ENCODE peak calls at places on chromosomes 2 and 18, in four cellular contexts. One of them, this sample, is unnamed.

GRCh38 chr2:74005786-74006185 is 21.1 kb downstream of the TET3 start:
- DNase-seq in pancreas: no peak
- DNase-seq in body of pancreas: no peak
- DNase-seq in astrocyte of the spinal cord: no peak
- DNase-seq in this sample: no peak

GRCh38 chr2:144694456-144694855 is 174.5 kb upstream of the ZEB2 start:
- DNase-seq in pancreas: no peak
- DNase-seq in body of pancreas: no peak
- DNase-seq in astrocyte of the spinal cord: no peak
- DNase-seq in this sample: no peak

GRCh38 chr18:79529296-79529695 is 133.6 kb downstream of the NFATC1 start:
- DNase-seq in pancreas: no peak
- DNase-seq in body of pancreas: no peak
- DNase-seq in astrocyte of the spinal cord: no peak
- DNase-seq in this sample: no peak

GRCh38 chr18:21740724-21741510 is at the start of gene MIB1:
- DNase-seq in pancreas: peak
- DNase-seq in body of pancreas: peak
- DNase-seq in astrocyte of the spinal cord: peak
- DNase-seq in this sample: peak

GRCh38 chr2:240069846-240070245 is 16.5 kb upstream of the OR6B3 start:
- DNase-seq in pancreas: no peak
- DNase-seq in body of pancreas: no peak
- DNase-seq in astrocyte of the spinal cord: no peak
- DNase-seq in this sample: no peak

GRCh38 chr18:50286391-50287027 is 983 bp downstream of the CXXC1 start:
- DNase-seq in pancreas: no peak
- DNase-seq in body of pancreas: no peak
- DNase-seq in astrocyte of the spinal cord: peak
- DNase-seq in this sample: no peak

GRCh38 chr18:21330122-21330701 is 88.2 kb downstream of the GREB1L start:
- DNase-seq in pancreas: no peak
- DNase-seq in body of pancreas: no peak
- DNase-seq in astrocyte of the spinal cord: peak
- DNase-seq in this sample: no peak

GRCh38 chr18:61901334-61901986 is 8.7 kb upstream of the RNF152 start:
- DNase-seq in pancreas: peak
- DNase-seq in body of pancreas: peak
- DNase-seq in astrocyte of the spinal cord: peak
- DNase-seq in this sample: peak

GRCh38 chr2:189524746-189525145 is 55.8 kb downstream of the SLC40A1 start:
- DNase-seq in pancreas: no peak
- DNase-seq in body of pancreas: no peak
- DNase-seq in astrocyte of the spinal cord: no peak
- DNase-seq in this sample: no peak

GRCh38 chr2:10397878-10398277 is 50.2 kb downstream of the ODC1 start:
- DNase-seq in pancreas: no peak
- DNase-seq in body of pancreas: no peak
- DNase-seq in astrocyte of the spinal cord: no peak
- DNase-seq in this sample: no peak

GRCh38 chr2:96213379-96213778 is 4.8 kb upstream of the STARD7 start:
- DNase-seq in pancreas: no peak
- DNase-seq in body of pancreas: no peak
- DNase-seq in astrocyte of the spinal cord: no peak
- DNase-seq in this sample: no peak

GRCh38 chr2:178962152-178962551 is 87.8 kb downstream of the CCDC141 start:
- DNase-seq in pancreas: no peak
- DNase-seq in body of pancreas: no peak
- DNase-seq in astrocyte of the spinal cord: no peak
- DNase-seq in this sample: no peak

GRCh38 chr2:106596844-106597243 is 109.7 kb downstream of the CD8B2 start:
- DNase-seq in pancreas: no peak
- DNase-seq in body of pancreas: no peak
- DNase-seq in astrocyte of the spinal cord: no peak
- DNase-seq in this sample: no peak
- TF ChIP-seq CTCF in pancreas: no peak
- TF ChIP-seq CTCF in body of pancreas: no peak
- TF ChIP-seq CTCF in astrocyte of the spinal cord: peak
- TF ChIP-seq CTCF in this sample: peak

GRCh38 chr2:238152811-238153688 is 5.7 kb upstream of the ERFE start:
- DNase-seq in pancreas: no peak
- DNase-seq in body of pancreas: no peak
- DNase-seq in astrocyte of the spinal cord: no peak
- DNase-seq in this sample: no peak
- TF ChIP-seq CTCF in pancreas: no peak
- TF ChIP-seq CTCF in body of pancreas: no peak
- TF ChIP-seq CTCF in astrocyte of the spinal cord: peak
- TF ChIP-seq CTCF in this sample: no peak

GRCh38 chr2:46601328-46601963 is 122.1 kb downstream of the TMEM247 start:
- DNase-seq in pancreas: no peak
- DNase-seq in body of pancreas: no peak
- DNase-seq in astrocyte of the spinal cord: peak
- DNase-seq in this sample: peak
- TF ChIP-seq CTCF in pancreas: no peak
- TF ChIP-seq CTCF in body of pancreas: no peak
- TF ChIP-seq CTCF in astrocyte of the spinal cord: peak
- TF ChIP-seq CTCF in this sample: peak

DNA sequence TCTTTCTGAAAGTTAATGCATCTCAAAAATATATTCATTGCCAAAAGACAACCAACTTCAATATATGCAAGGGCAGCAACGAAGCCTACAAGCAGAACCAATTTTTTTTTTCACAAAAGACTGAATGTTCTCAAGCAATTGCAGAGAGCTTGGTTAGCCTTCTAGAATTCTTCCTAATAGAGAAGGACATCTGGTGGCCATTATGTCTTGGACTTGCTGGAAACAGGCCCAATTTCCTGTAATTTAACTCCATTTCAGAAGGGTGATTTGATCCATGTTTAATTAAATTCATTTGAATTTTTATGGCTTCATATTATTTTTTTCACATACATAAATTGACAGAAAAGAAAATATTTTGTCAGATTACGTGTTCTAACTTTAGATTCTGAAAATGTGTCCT is 208.0 kb downstream of the TPGS2 start:
- DNase-seq in pancreas: no peak
- DNase-seq in body of pancreas: no peak
- DNase-seq in astrocyte of the spinal cord: no peak
- DNase-seq in this sample: no peak
- TF ChIP-seq CTCF in pancreas: no peak
- TF ChIP-seq CTCF in body of pancreas: no peak
- TF ChIP-seq CTCF in astrocyte of the spinal cord: no peak
- TF ChIP-seq CTCF in this sample: no peak

GRCh38 chr2:238771193-238771592 is 76.7 kb upstream of the TWIST2 start:
- DNase-seq in pancreas: no peak
- DNase-seq in body of pancreas: no peak
- DNase-seq in astrocyte of the spinal cord: peak
- DNase-seq in this sample: no peak
- TF ChIP-seq CTCF in pancreas: no peak
- TF ChIP-seq CTCF in body of pancreas: no peak
- TF ChIP-seq CTCF in astrocyte of the spinal cord: peak
- TF ChIP-seq CTCF in this sample: no peak

DNA sequence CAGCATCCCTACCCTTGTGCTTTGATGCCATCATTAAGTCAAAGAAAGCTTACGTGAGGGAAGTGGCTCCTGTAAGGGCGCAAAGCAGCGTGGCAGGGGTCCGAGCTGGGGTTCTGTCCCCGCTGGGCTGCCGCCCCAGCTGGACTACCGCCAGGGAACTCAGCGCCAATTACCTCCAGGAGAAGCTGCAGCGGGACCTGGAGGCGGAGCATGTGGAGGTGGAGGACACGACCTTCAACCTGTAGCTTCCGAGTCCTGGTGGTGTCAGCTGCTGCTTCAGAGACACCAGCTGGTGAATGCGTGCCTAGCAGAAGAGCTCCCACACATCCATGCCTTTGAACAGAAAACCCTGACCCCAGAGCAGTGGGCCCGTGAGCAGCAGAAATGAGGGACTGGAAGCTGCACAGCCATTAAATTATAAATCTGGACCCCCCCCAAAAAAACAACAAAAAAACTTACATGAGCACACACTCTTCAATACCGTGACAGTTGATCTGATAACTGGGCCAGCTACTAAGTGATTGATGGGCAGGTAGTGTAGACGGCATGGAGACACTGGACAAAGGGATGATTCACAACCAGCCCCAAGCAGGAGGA is 20.1 kb upstream of the YES1 start:
- DNase-seq in pancreas: no peak
- DNase-seq in body of pancreas: no peak
- DNase-seq in astrocyte of the spinal cord: no peak
- DNase-seq in this sample: no peak
- TF ChIP-seq CTCF in pancreas: no peak
- TF ChIP-seq CTCF in body of pancreas: no peak
- TF ChIP-seq CTCF in astrocyte of the spinal cord: peak
- TF ChIP-seq CTCF in this sample: peak

GRCh38 chr2:70554338-70554892 is 789 bp upstream of the TGFA start:
- DNase-seq in pancreas: peak
- DNase-seq in body of pancreas: no peak
- DNase-seq in astrocyte of the spinal cord: no peak
- DNase-seq in this sample: no peak
- TF ChIP-seq CTCF in pancreas: no peak
- TF ChIP-seq CTCF in body of pancreas: peak
- TF ChIP-seq CTCF in astrocyte of the spinal cord: no peak
- TF ChIP-seq CTCF in this sample: no peak

GRCh38 chr18:35588995-35589394 is 7.5 kb downstream of the GALNT1 start:
- DNase-seq in pancreas: no peak
- DNase-seq in body of pancreas: no peak
- DNase-seq in astrocyte of the spinal cord: no peak
- DNase-seq in this sample: no peak
- TF ChIP-seq CTCF in pancreas: no peak
- TF ChIP-seq CTCF in body of pancreas: no peak
- TF ChIP-seq CTCF in astrocyte of the spinal cord: peak
- TF ChIP-seq CTCF in this sample: peak

DNA sequence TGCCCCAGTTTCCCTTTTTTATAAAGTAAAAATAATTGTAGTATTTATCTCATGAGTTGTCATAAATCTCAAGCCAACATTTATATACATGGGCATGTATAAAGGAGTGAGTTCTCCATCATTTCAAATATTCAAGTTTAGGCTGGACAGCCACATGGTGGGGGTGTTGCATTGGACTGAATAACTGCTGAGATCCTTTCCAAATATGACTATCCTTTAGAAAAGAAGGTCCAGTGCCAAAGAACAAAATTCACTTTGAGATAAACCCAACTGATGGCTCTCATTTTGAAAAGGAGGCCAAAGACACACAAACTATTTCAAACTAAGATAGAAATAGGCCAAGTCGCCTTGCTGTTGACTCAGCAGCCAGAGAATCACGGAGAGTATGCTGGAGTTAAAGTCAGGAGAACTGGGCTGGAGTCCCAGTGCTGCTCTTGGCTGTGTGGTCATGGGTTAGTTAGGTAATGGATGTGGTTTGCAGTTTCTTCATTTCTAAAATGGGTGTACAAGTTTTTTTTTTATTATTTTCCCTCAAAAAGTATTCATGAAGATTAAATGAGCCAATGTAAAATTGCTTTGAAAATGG is 204.4 kb upstream of the LRATD1 start:
- DNase-seq in pancreas: no peak
- DNase-seq in body of pancreas: no peak
- DNase-seq in astrocyte of the spinal cord: peak
- DNase-seq in this sample: no peak
- TF ChIP-seq CTCF in pancreas: no peak
- TF ChIP-seq CTCF in body of pancreas: peak
- TF ChIP-seq CTCF in astrocyte of the spinal cord: peak
- TF ChIP-seq CTCF in this sample: peak

DNA sequence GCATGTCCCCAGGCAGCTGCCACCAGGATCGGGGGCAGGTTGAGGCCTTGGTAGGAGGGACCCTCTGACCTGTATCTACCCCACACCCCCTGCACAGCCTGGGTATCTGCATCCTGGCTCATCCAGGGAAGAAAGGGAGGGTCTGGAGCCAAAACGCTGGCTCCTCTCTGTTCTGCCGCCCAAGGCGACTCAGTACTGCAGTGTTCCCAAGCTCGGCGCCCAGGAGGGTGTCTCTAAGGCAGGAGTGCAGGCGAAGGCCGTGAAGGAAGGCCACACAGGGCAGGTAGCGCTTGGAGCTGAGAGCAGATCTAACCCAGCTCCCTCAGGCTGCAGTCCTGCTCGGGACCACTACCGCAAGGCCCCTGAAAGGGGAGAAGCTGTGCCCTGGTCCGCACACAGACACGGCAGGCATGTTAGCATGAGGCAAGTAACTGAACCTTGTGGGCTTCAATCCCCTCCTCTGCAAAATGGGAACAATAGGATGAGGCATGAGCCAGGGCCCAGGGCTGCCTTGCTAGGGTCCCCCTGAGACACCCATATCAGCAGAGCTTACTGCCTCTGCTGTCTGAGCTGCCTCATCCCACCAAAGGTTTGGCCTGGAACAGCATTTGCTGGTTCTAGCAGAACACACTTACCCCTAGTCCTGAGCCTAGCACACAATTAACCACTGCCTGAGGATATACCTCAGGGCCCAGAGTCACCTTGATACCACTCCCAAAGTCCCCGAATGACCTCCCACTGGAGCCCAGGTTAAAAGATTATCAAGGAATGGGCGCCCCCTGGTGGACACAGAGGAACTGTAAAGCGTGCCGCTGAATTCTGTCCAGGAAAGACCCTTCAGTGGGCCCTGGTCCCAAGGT is 6.5 kb downstream of the PTMA start:
- DNase-seq in pancreas: peak
- DNase-seq in body of pancreas: peak
- DNase-seq in astrocyte of the spinal cord: peak
- DNase-seq in this sample: peak
- TF ChIP-seq CTCF in pancreas: peak
- TF ChIP-seq CTCF in body of pancreas: peak
- TF ChIP-seq CTCF in astrocyte of the spinal cord: peak
- TF ChIP-seq CTCF in this sample: peak